ENCODE peak calls at places on chromosomes 7 and 10, in ten cellular contexts. F, Q, R, C, E, J, K, G, B and L are unnamed samples.

GRCh38 chr7:46972205-46972604 is 609.7 kb downstream of the TNS3 start:
- DNase-seq in K (no peak), F (peak), R (no peak), J (no peak), B (no peak), Q (no peak), C (no peak), E (no peak), G (peak), L (no peak)

GRCh38 chr7:51045319-51046102 is 262.8 kb upstream of the GRB10 start:
- DNase-seq in C (no peak), F (peak), J (no peak), Q (no peak), R (no peak), K (no peak), B (no peak), G (peak), E (no peak), L (no peak)

GRCh38 chr10:110546077-110546476 is 21.4 kb upstream of the SMC3 start:
- DNase-seq in R (no peak), E (no peak), C (no peak), F (no peak), Q (no peak), B (no peak), K (no peak), J (no peak), G (no peak), L (peak)

GRCh38 chr7:24290004-24290641 is 6.1 kb downstream of the NPY start:
- DNase-seq in G (peak), C (no peak), B (no peak), J (no peak), K (no peak), Q (peak), E (peak), F (peak), R (no peak), L (no peak)

GRCh38 chr10:75100764-75101291 is 10.6 kb upstream of the SAMD8 start:
- DNase-seq in J (no peak), R (no peak), Q (no peak), G (no peak), E (no peak), C (no peak), K (no peak), B (no peak), F (no peak), L (no peak)

GRCh38 chr7:112020800-112021199 is 185.4 kb downstream of the DOCK4 start:
- DNase-seq in G (no peak), B (no peak), E (no peak), J (no peak), Q (no peak), C (no peak), R (no peak), F (no peak), K (no peak), L (no peak)

GRCh38 chr10:68153473-68154210 is 44.4 kb downstream of the MYPN start:
- DNase-seq in K (no peak), C (no peak), E (peak), G (peak), B (no peak), J (no peak), Q (peak), R (no peak), F (peak), L (peak)

GRCh38 chr10:92689663-92690210 is at the start of gene HHEX:
- DNase-seq in C (no peak), B (peak), R (peak), J (no peak), E (peak), K (no peak), Q (no peak), F (peak), G (peak), L (no peak)

GRCh38 chr10:44982114-44982460 is 3.5 kb upstream of the DEPP1 start:
- DNase-seq in F (no peak), G (no peak), C (no peak), Q (no peak), E (no peak), R (no peak), K (no peak), J (no peak), B (no peak), L (no peak)

GRCh38 chr10:125514206-125515162 is 168.5 kb downstream of the TEX36 start:
- DNase-seq in K (no peak), R (no peak), Q (peak), F (no peak), C (no peak), E (no peak), J (no peak), B (no peak), G (no peak), L (no peak)

GRCh38 chr10:13056461-13057077 is 43.4 kb upstream of the OPTN start:
- DNase-seq in J (no peak), F (peak), Q (no peak), K (no peak), C (no peak), R (no peak), G (peak), E (no peak), B (no peak), L (no peak)

GRCh38 chr7:157875230-157876179 is 538.7 kb downstream of the DNAJB6 start:
- DNase-seq in G (no peak), K (no peak), E (no peak), R (no peak), Q (peak), C (no peak), J (no peak), B (no peak), F (no peak), L (no peak)

GRCh38 chr10:102274062-102274461 is 28.7 kb downstream of the GBF1 start:
- DNase-seq in Q (no peak), F (peak), G (no peak), K (no peak), J (no peak), E (no peak), R (no peak), B (no peak), C (no peak), L (no peak)

GRCh38 chr7:29209745-29210144 is 15.2 kb downstream of the CHN2 start:
- DNase-seq in E (no peak), C (no peak), F (no peak), G (no peak), Q (no peak), K (no peak), R (no peak), J (no peak), B (no peak), L (no peak)

GRCh38 chr10:119113805-119114732 is 10.2 kb downstream of the DENND10 start:
- DNase-seq in F (peak), R (no peak), C (no peak), Q (no peak), J (no peak), B (no peak), K (no peak), G (peak), E (no peak), L (no peak)

GRCh38 chr7:138278601-138279000 is 181.5 kb upstream of the TRIM24 start:
- DNase-seq in J (no peak), R (no peak), B (no peak), Q (no peak), K (no peak), F (no peak), E (no peak), C (no peak), G (peak), L (no peak)

GRCh38 chr7:2641406-2642393 is 9.9 kb downstream of the TTYH3 start:
- DNase-seq in G (peak), K (no peak), C (peak), F (peak), Q (peak), B (no peak), J (no peak), E (peak), R (no peak), L (peak)